ENCODE peak calls at places on chromosomes 11 and 22, in five cellular contexts. D is astrocyte, Y is WERI-Rb-1, V is AG09309, G is PC-3. U is an unnamed sample.

GRCh38 chr22:39439170-39439569 is 17.6 kb upstream of the MGAT3 start:
- DNase-seq in D (peak), Y (no peak), V (no peak), G (peak), U (peak)

GRCh38 chr11:115996125-115996807 is 492.1 kb upstream of the CADM1 start:
- DNase-seq in D (no peak), Y (no peak), V (no peak), G (no peak), U (no peak)

GRCh38 chr11:88174627-88175003 is 628 bp downstream of the RAB38 start:
- DNase-seq in D (peak), Y (peak), V (peak), G (peak), U (peak)

GRCh38 chr11:60914620-60915249 is 777 bp downstream of the TMEM109 start:
- DNase-seq in D (peak), Y (peak), V (no peak), G (peak), U (no peak)

GRCh38 chr11:27390959-27391326 is 27.9 kb upstream of the CCDC34 start:
- DNase-seq in D (peak), Y (no peak), V (peak), G (no peak), U (no peak)

GRCh38 chr22:21927174-21927823 is 25.3 kb downstream of the PPM1F start:
- DNase-seq in D (no peak), Y (no peak), V (no peak), G (no peak), U (no peak)

GRCh38 chr11:116607027-116607426 is 165.8 kb downstream of the BUD13 start:
- DNase-seq in D (no peak), Y (peak), V (no peak), G (no peak), U (no peak)

GRCh38 chr11:90202342-90202741 is 20.5 kb downstream of the CHORDC1 start:
- DNase-seq in D (no peak), Y (no peak), V (no peak), G (no peak), U (no peak)

GRCh38 chr22:29520851-29521250 is 32.7 kb downstream of the THOC5 start:
- DNase-seq in D (peak), Y (no peak), V (peak), G (peak), U (peak)

GRCh38 chr11:2203440-2204259 is 32.0 kb upstream of the TH start:
- DNase-seq in D (no peak), Y (no peak), V (no peak), G (no peak), U (no peak)

GRCh38 chr22:20624161-20624616 is 116.8 kb downstream of the MED15 start:
- DNase-seq in D (peak), Y (no peak), V (no peak), G (peak), U (peak)

GRCh38 chr11:73237471-73238290 is 19.6 kb downstream of the P2RY2 start:
- DNase-seq in D (no peak), Y (peak), V (no peak), G (no peak), U (peak)

GRCh38 chr11:48036011-48036410 is 55.7 kb downstream of the PTPRJ start:
- DNase-seq in D (no peak), Y (no peak), V (no peak), G (no peak), U (no peak)

GRCh38 chr11:75105462-75105925 is 8.8 kb upstream of the OR2AT4 start:
- DNase-seq in D (peak), Y (no peak), V (no peak), G (no peak), U (no peak)

GRCh38 chr11:110000045-110000502 is 93.1 kb upstream of the ZC3H12C start:
- DNase-seq in D (peak), Y (no peak), V (peak), G (peak), U (peak)

GRCh38 chr11:12893787-12894672 is 115.1 kb upstream of the RASSF10 start:
- DNase-seq in D (peak), Y (peak), V (no peak), G (peak), U (peak)

GRCh38 chr11:77473801-77474508 is at the start of gene PAK1:
- DNase-seq in D (peak), Y (peak), V (no peak), G (peak), U (peak)

GRCh38 chr11:77470971-77471370 is 2.9 kb downstream of the PAK1 start:
- DNase-seq in D (no peak), Y (no peak), V (no peak), G (no peak), U (no peak)

GRCh38 chr11:77473001-77473800 is 693 bp downstream of the PAK1 start:
- DNase-seq in D (no peak), Y (peak), V (no peak), G (peak), U (peak)

GRCh38 chr11:77470504-77470903 is 3.4 kb downstream of the PAK1 start:
- DNase-seq in D (no peak), Y (no peak), V (no peak), G (no peak), U (no peak)

GRCh38 chr11:77471520-77472234 is 2.2 kb downstream of the PAK1 start:
- DNase-seq in D (no peak), Y (peak), V (no peak), G (peak), U (no peak)
- TF ChIP-seq CTCF in D (peak), Y (peak), V (peak), G (peak), U (no peak)

GRCh38 chr11:43582024-43582836 is 98.3 kb upstream of the HSD17B12 start:
- DNase-seq in D (no peak), Y (no peak), V (no peak), G (no peak), U (peak)

GRCh38 chr11:43579171-43579918 is 101.2 kb upstream of the HSD17B12 start:
- DNase-seq in D (peak), Y (peak), V (no peak), G (peak), U (no peak)

GRCh38 chr11:43579919-43580276 is 100.6 kb upstream of the HSD17B12 start:
- DNase-seq in D (no peak), Y (no peak), V (no peak), G (no peak), U (no peak)

GRCh38 chr11:43581370-43582023 is 99.0 kb upstream of the HSD17B12 start:
- DNase-seq in D (no peak), Y (no peak), V (no peak), G (no peak), U (no peak)

GRCh38 chr11:43580735-43581369 is 99.7 kb upstream of the HSD17B12 start:
- DNase-seq in D (no peak), Y (no peak), V (no peak), G (no peak), U (peak)
- H3K4me3 ChIP-seq in D (peak), Y (peak), V (peak), G (no peak), U (peak)

DNA sequence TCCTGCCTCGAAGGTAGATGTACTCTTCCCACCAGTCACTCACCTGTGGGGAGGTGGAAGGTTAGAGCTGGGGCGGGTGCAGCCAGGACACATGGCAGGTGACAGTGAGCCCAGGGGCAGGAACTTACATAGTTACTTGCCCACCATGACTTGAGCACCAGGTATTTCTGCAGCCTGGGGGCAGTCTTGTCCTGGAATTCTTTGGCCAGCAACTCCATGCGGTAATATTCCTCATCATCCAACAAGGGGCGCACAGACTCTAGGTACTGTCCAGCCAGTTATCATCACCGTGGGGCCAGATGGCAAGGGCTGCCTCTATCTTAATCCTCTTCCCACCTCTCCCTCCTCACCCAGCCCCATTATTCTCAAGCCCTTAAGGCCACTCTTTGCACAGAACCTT is 2.2 kb downstream of the CPT1B start:
- DNase-seq in D (peak), Y (peak), V (peak), G (peak), U (no peak)
- TF ChIP-seq CTCF in D (peak), Y (peak), V (peak), G (peak), U (peak)

DNA sequence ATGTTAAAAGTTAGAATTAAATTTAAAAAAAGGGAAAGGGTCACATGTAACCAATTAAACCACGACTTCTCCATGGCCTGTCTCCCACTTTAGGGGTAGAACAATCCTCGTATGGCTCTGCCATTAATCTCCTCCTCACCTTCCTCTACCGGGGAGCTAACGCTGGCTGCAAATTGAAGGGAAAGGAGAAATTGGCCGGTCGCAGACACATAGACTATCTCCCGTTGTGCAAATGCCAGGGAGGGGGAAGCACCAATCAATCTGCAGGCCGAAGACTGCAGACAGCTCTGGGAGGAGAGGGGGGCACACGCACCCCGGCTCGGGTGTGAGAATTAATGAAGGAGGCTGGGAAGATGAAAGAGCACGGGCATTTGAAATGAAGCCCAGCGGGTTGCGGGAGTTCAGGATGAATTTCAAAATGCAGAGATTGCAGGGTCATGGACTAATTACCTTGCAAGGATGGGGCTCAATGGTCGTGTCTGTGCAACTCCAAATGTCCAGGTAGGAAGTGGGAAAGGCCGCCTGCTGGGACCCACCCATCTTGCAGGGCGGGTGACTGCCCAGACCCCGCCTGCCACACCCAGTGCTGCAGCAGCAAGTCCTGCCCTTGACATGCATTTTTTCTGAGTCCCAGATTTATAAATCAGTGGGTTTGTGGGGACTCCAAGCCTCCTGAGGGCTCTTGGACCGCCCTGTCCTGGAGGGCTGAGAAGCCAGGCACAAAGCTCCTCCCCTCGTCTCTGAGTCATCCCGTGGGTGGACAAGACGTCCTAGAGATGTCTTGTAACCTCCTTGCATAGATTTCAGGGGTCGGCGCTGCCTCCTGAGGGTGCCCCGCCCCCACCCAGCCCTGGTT is 534.2 kb downstream of the TBC1D22A start:
- DNase-seq in D (no peak), Y (no peak), V (no peak), G (no peak), U (no peak)
- H3K4me3 ChIP-seq in D (no peak), Y (no peak), V (no peak), G (no peak), U (no peak)

DNA sequence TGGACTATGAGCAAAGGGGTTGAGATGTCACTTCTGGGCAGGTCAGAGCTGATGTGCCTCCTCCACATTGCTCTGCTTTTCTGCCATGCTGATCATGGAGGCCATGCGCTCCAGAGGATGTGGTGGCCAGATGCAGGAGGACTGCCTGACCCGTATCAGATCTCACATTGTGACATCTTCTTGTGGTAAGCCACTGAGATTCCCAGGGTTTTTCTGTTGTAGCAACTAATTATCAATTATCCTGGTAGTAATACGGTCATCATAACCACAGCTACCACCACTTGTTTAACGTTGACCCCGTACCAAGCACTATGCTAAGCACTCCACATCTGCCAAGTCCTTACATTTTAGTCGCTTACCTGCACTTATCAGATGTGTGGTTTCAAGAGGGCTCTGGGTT is 63.7 kb upstream of the TIMP3 start:
- DNase-seq in D (peak), Y (no peak), V (no peak), G (no peak), U (peak)
- TF ChIP-seq CTCF in D (no peak), Y (no peak), V (no peak), G (no peak), U (no peak)

GRCh38 chr11:119362741-119363080 is 16.2 kb upstream of the MFRP start:
- DNase-seq in D (no peak), Y (no peak), V (no peak), G (no peak), U (no peak)
- H3K4me3 ChIP-seq in D (no peak), Y (peak), V (no peak), G (no peak), U (no peak)

DNA sequence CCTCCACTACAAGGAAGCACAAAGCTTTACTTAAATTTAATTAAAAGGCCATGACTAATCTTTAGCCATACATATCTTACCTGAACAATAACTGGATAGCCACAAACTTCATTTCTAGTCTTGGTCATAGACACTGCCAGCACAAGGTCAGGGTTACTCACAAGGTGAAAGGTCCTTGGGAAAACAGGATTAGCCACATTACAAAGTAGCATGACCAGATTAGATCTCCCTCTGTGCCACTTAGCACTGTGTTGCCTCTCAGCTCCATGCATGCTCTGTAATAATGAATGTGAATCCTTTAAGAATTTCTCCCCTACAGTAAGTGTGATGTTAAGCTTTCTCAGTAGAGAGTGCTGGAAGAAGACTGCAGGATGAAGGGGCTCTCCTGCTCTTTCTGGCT is 325.1 kb upstream of the MPPED2 start:
- DNase-seq in D (no peak), Y (no peak), V (no peak), G (no peak), U (no peak)
- TF ChIP-seq CTCF in D (no peak), Y (no peak), V (no peak), G (no peak), U (no peak)

GRCh38 chr11:59550842-59551650 is 39.7 kb downstream of the OR4D9 start:
- DNase-seq in D (peak), Y (peak), V (peak), G (peak), U (peak)

GRCh38 chr11:59550368-59550841 is 39.1 kb downstream of the OR4D9 start:
- DNase-seq in D (peak), Y (peak), V (peak), G (peak), U (peak)

GRCh38 chr11:59544869-59545178 is 33.5 kb downstream of the OR4D9 start:
- DNase-seq in D (no peak), Y (no peak), V (no peak), G (no peak), U (no peak)

GRCh38 chr11:59545179-59546020 is 34.1 kb downstream of the OR4D9 start:
- DNase-seq in D (peak), Y (no peak), V (no peak), G (no peak), U (peak)

GRCh38 chr11:59548309-59548656 is 36.9 kb downstream of the OR4D9 start:
- DNase-seq in D (no peak), Y (no peak), V (no peak), G (no peak), U (no peak)
- H3K4me3 ChIP-seq in D (no peak), Y (no peak), V (no peak), G (no peak), U (no peak)

U was measured in foreskin fibroblast.